ENCODE peak calls at places on chromosomes 3 and 15, in four cellular contexts. One of them, this sample, is unnamed.

GRCh38 chr3:139355502-139355901 is 11.7 kb downstream of the MRPS22 start:
- DNase-seq in COR-L47: no peak
- DNase-seq in T-helper 1 cell: no peak
- DNase-seq in activated CD4-positive, alpha-beta memory T cell treated with anti-CD3 and anti-CD28 coated beads, Interleukin-2, amount 10 ng/mL, durations not matched to agents 7 days and 5 days: no peak
- DNase-seq in this sample: no peak

GRCh38 chr3:188240189-188240981 is 86.4 kb downstream of the LPP start:
- DNase-seq in COR-L47: no peak
- DNase-seq in T-helper 1 cell: no peak
- DNase-seq in activated CD4-positive, alpha-beta memory T cell treated with anti-CD3 and anti-CD28 coated beads, Interleukin-2, amount 10 ng/mL, durations not matched to agents 7 days and 5 days: no peak
- DNase-seq in this sample: no peak

GRCh38 chr15:81887913-81888312 is 157.9 kb downstream of the MEX3B start:
- DNase-seq in COR-L47: no peak
- DNase-seq in T-helper 1 cell: no peak
- DNase-seq in activated CD4-positive, alpha-beta memory T cell treated with anti-CD3 and anti-CD28 coated beads, Interleukin-2, amount 10 ng/mL, durations not matched to agents 7 days and 5 days: no peak
- DNase-seq in this sample: no peak

GRCh38 chr3:77807312-77807711 is 767.4 kb downstream of the ROBO2 start:
- DNase-seq in COR-L47: no peak
- DNase-seq in T-helper 1 cell: no peak
- DNase-seq in activated CD4-positive, alpha-beta memory T cell treated with anti-CD3 and anti-CD28 coated beads, Interleukin-2, amount 10 ng/mL, durations not matched to agents 7 days and 5 days: no peak
- DNase-seq in this sample: no peak

GRCh38 chr3:8600457-8600856 is 44.1 kb downstream of the SSUH2 start:
- DNase-seq in COR-L47: no peak
- DNase-seq in T-helper 1 cell: no peak
- DNase-seq in activated CD4-positive, alpha-beta memory T cell treated with anti-CD3 and anti-CD28 coated beads, Interleukin-2, amount 10 ng/mL, durations not matched to agents 7 days and 5 days: no peak
- DNase-seq in this sample: no peak

GRCh38 chr15:25715536-25716413 is 147.4 kb downstream of the ATP10A start:
- DNase-seq in COR-L47: no peak
- DNase-seq in T-helper 1 cell: no peak
- DNase-seq in activated CD4-positive, alpha-beta memory T cell treated with anti-CD3 and anti-CD28 coated beads, Interleukin-2, amount 10 ng/mL, durations not matched to agents 7 days and 5 days: no peak
- DNase-seq in this sample: no peak

GRCh38 chr3:102353804-102354203 is 81.0 kb upstream of the ZPLD1 start:
- DNase-seq in COR-L47: no peak
- DNase-seq in T-helper 1 cell: no peak
- DNase-seq in activated CD4-positive, alpha-beta memory T cell treated with anti-CD3 and anti-CD28 coated beads, Interleukin-2, amount 10 ng/mL, durations not matched to agents 7 days and 5 days: no peak
- DNase-seq in this sample: no peak

GRCh38 chr3:177932750-177933660 is 603.2 kb upstream of the KCNMB2 start:
- DNase-seq in COR-L47: no peak
- DNase-seq in T-helper 1 cell: no peak
- DNase-seq in activated CD4-positive, alpha-beta memory T cell treated with anti-CD3 and anti-CD28 coated beads, Interleukin-2, amount 10 ng/mL, durations not matched to agents 7 days and 5 days: no peak
- DNase-seq in this sample: no peak

GRCh38 chr3:158355623-158356588 is 215.1 kb upstream of the MLF1 start:
- DNase-seq in COR-L47: no peak
- DNase-seq in T-helper 1 cell: no peak
- DNase-seq in activated CD4-positive, alpha-beta memory T cell treated with anti-CD3 and anti-CD28 coated beads, Interleukin-2, amount 10 ng/mL, durations not matched to agents 7 days and 5 days: no peak
- DNase-seq in this sample: no peak

GRCh38 chr3:23685484-23686258 is 120.1 kb upstream of the UBE2E1 start:
- DNase-seq in COR-L47: no peak
- DNase-seq in T-helper 1 cell: no peak
- DNase-seq in activated CD4-positive, alpha-beta memory T cell treated with anti-CD3 and anti-CD28 coated beads, Interleukin-2, amount 10 ng/mL, durations not matched to agents 7 days and 5 days: no peak
- DNase-seq in this sample: no peak

GRCh38 chr3:155560594-155560993 is 184.3 kb downstream of the PLCH1 start:
- DNase-seq in COR-L47: no peak
- DNase-seq in T-helper 1 cell: no peak
- DNase-seq in activated CD4-positive, alpha-beta memory T cell treated with anti-CD3 and anti-CD28 coated beads, Interleukin-2, amount 10 ng/mL, durations not matched to agents 7 days and 5 days: no peak
- DNase-seq in this sample: no peak

GRCh38 chr3:14716593-14716992 is 41.7 kb downstream of the C3orf20 start:
- DNase-seq in COR-L47: no peak
- DNase-seq in T-helper 1 cell: no peak
- DNase-seq in activated CD4-positive, alpha-beta memory T cell treated with anti-CD3 and anti-CD28 coated beads, Interleukin-2, amount 10 ng/mL, durations not matched to agents 7 days and 5 days: no peak
- DNase-seq in this sample: no peak

GRCh38 chr15:83205725-83206324 is 1.8 kb downstream of the HDGFL3 start:
- DNase-seq in COR-L47: peak
- DNase-seq in T-helper 1 cell: no peak
- DNase-seq in activated CD4-positive, alpha-beta memory T cell treated with anti-CD3 and anti-CD28 coated beads, Interleukin-2, amount 10 ng/mL, durations not matched to agents 7 days and 5 days: no peak
- DNase-seq in this sample: no peak

GRCh38 chr3:53718462-53718861 is 127.8 kb downstream of the CHDH start:
- DNase-seq in COR-L47: no peak
- DNase-seq in T-helper 1 cell: no peak
- DNase-seq in activated CD4-positive, alpha-beta memory T cell treated with anti-CD3 and anti-CD28 coated beads, Interleukin-2, amount 10 ng/mL, durations not matched to agents 7 days and 5 days: no peak
- DNase-seq in this sample: no peak

GRCh38 chr3:185656321-185656840 is 70.3 kb downstream of the SENP2 start:
- DNase-seq in COR-L47: no peak
- DNase-seq in T-helper 1 cell: no peak
- DNase-seq in activated CD4-positive, alpha-beta memory T cell treated with anti-CD3 and anti-CD28 coated beads, Interleukin-2, amount 10 ng/mL, durations not matched to agents 7 days and 5 days: no peak
- DNase-seq in this sample: no peak

GRCh38 chr3:125480656-125481374 is 39.2 kb downstream of the SNX4 start:
- DNase-seq in COR-L47: no peak
- DNase-seq in T-helper 1 cell: no peak
- DNase-seq in activated CD4-positive, alpha-beta memory T cell treated with anti-CD3 and anti-CD28 coated beads, Interleukin-2, amount 10 ng/mL, durations not matched to agents 7 days and 5 days: no peak
- DNase-seq in this sample: no peak

GRCh38 chr3:194536883-194537637 is 50.3 kb upstream of the ATP13A3 start:
- DNase-seq in COR-L47: peak
- DNase-seq in T-helper 1 cell: no peak
- DNase-seq in activated CD4-positive, alpha-beta memory T cell treated with anti-CD3 and anti-CD28 coated beads, Interleukin-2, amount 10 ng/mL, durations not matched to agents 7 days and 5 days: no peak
- DNase-seq in this sample: peak

GRCh38 chr15:90730290-90730689 is 13.1 kb downstream of the BLM start:
- DNase-seq in COR-L47: no peak
- DNase-seq in T-helper 1 cell: no peak
- DNase-seq in activated CD4-positive, alpha-beta memory T cell treated with anti-CD3 and anti-CD28 coated beads, Interleukin-2, amount 10 ng/mL, durations not matched to agents 7 days and 5 days: no peak
- DNase-seq in this sample: no peak

GRCh38 chr3:50525987-50526386 is 22.6 kb upstream of the CACNA2D2 start:
- DNase-seq in COR-L47: no peak
- DNase-seq in T-helper 1 cell: peak
- DNase-seq in activated CD4-positive, alpha-beta memory T cell treated with anti-CD3 and anti-CD28 coated beads, Interleukin-2, amount 10 ng/mL, durations not matched to agents 7 days and 5 days: peak
- DNase-seq in this sample: peak

GRCh38 chr15:62164500-62165028 is 521 bp downstream of the C2CD4B start:
- DNase-seq in COR-L47: no peak
- DNase-seq in T-helper 1 cell: no peak
- DNase-seq in activated CD4-positive, alpha-beta memory T cell treated with anti-CD3 and anti-CD28 coated beads, Interleukin-2, amount 10 ng/mL, durations not matched to agents 7 days and 5 days: no peak
- DNase-seq in this sample: no peak

GRCh38 chr3:76222115-76222652 is 436.8 kb upstream of the ZNF717 start:
- DNase-seq in COR-L47: no peak
- DNase-seq in T-helper 1 cell: no peak
- DNase-seq in activated CD4-positive, alpha-beta memory T cell treated with anti-CD3 and anti-CD28 coated beads, Interleukin-2, amount 10 ng/mL, durations not matched to agents 7 days and 5 days: no peak
- DNase-seq in this sample: no peak

GRCh38 chr3:131306242-131306641 is 75.3 kb upstream of the NUDT16 start:
- DNase-seq in COR-L47: no peak
- DNase-seq in T-helper 1 cell: no peak
- DNase-seq in activated CD4-positive, alpha-beta memory T cell treated with anti-CD3 and anti-CD28 coated beads, Interleukin-2, amount 10 ng/mL, durations not matched to agents 7 days and 5 days: no peak
- DNase-seq in this sample: no peak

GRCh38 chr3:56200251-56200650 is 268.0 kb downstream of the ERC2 start:
- DNase-seq in COR-L47: no peak
- DNase-seq in T-helper 1 cell: no peak
- DNase-seq in activated CD4-positive, alpha-beta memory T cell treated with anti-CD3 and anti-CD28 coated beads, Interleukin-2, amount 10 ng/mL, durations not matched to agents 7 days and 5 days: no peak
- DNase-seq in this sample: no peak

GRCh38 chr3:170711786-170712185 is 125.9 kb upstream of the SLC7A14 start:
- DNase-seq in COR-L47: no peak
- DNase-seq in T-helper 1 cell: no peak
- DNase-seq in activated CD4-positive, alpha-beta memory T cell treated with anti-CD3 and anti-CD28 coated beads, Interleukin-2, amount 10 ng/mL, durations not matched to agents 7 days and 5 days: no peak
- DNase-seq in this sample: no peak

GRCh38 chr3:50599115-50599715 is 12.4 kb downstream of the CISH start:
- DNase-seq in COR-L47: no peak
- DNase-seq in T-helper 1 cell: no peak
- DNase-seq in activated CD4-positive, alpha-beta memory T cell treated with anti-CD3 and anti-CD28 coated beads, Interleukin-2, amount 10 ng/mL, durations not matched to agents 7 days and 5 days: no peak
- DNase-seq in this sample: no peak

This sample was measured in DND-41.